ENCODE peak calls at places on chromosomes 2 and 18, in eight cellular contexts. W is CD8-positive, alpha-beta T cell; Y is naive thymus-derived CD4-positive, alpha-beta T cell; E is aorta; H is right lobe of liver; I is cardiac muscle cell; A is fibroblast of the aortic adventitia; F is cardiac fibroblast. P is an unnamed sample.

GRCh38 chr2:150303281-150303680 is 184.2 kb downstream of the RND3 start:
- DNase-seq in W (no peak), Y (no peak), E (no peak), H (no peak), I (no peak), A (no peak), F (no peak), P (no peak)

GRCh38 chr2:201960300-201960699 is 73.4 kb upstream of the FZD7 start:
- DNase-seq in W (no peak), Y (no peak), E (no peak), H (no peak), I (no peak), A (no peak), F (no peak), P (no peak)

GRCh38 chr2:239253264-239253663 is 147.6 kb downstream of the HDAC4 start:
- DNase-seq in W (no peak), Y (no peak), E (no peak), H (no peak), I (no peak), A (no peak), F (no peak), P (peak; percentile 41)

GRCh38 chr18:9337875-9338274 is 3.3 kb downstream of the TWSG1 start:
- DNase-seq in W (no peak), Y (no peak), E (no peak), H (no peak), I (no peak), A (no peak), F (no peak), P (peak; percentile 38)

GRCh38 chr2:179412116-179412515 is 147.5 kb upstream of the SESTD1 start:
- DNase-seq in W (no peak), Y (no peak), E (no peak), H (no peak), I (no peak), A (peak; percentile 18), F (peak; percentile 37), P (no peak)

GRCh38 chr18:30915336-30915988 is 127.1 kb downstream of the DSC3 start:
- DNase-seq in W (no peak), Y (no peak), E (no peak), H (no peak), I (no peak), A (no peak), F (no peak), P (no peak)

GRCh38 chr2:36748166-36748565 is 51.7 kb downstream of the VIT start:
- DNase-seq in W (no peak), Y (no peak), E (no peak), H (no peak), I (no peak), A (no peak), F (peak; percentile 25), P (no peak)

GRCh38 chr2:61420986-61421546 is 49.8 kb downstream of the USP34 start:
- DNase-seq in W (no peak), Y (no peak), E (no peak), H (no peak), I (no peak), A (no peak), F (no peak), P (no peak)

GRCh38 chr2:59963157-59963556 is 590.3 kb downstream of the BCL11A start:
- DNase-seq in W (no peak), Y (no peak), E (no peak), H (peak; percentile 45), I (no peak), A (no peak), F (no peak), P (no peak)

GRCh38 chr2:133777607-133778006 is 209.3 kb upstream of the NCKAP5 start:
- DNase-seq in W (no peak), Y (no peak), E (no peak), H (no peak), I (no peak), A (no peak), F (no peak), P (peak; percentile 30)

GRCh38 chr2:145431181-145431951 is 911.4 kb upstream of the ZEB2 start:
- DNase-seq in W (no peak), Y (no peak), E (no peak), H (no peak), I (peak; percentile 32), A (peak; percentile 3), F (peak; percentile 10), P (no peak)

GRCh38 chr18:74126684-74127482 is 20.8 kb downstream of the FBXO15 start:
- DNase-seq in W (no peak), Y (no peak), E (no peak), H (no peak), I (no peak), A (no peak), F (no peak), P (no peak)

GRCh38 chr2:73284296-73285161 is at the start of gene FBXO41:
- DNase-seq in W (peak; percentile 59), Y (peak; percentile 61), E (no peak), H (no peak), I (peak; percentile 47), A (no peak), F (no peak), P (peak; percentile 90)

GRCh38 chr2:46490521-46491141 is 11.3 kb downstream of the TMEM247 start:
- DNase-seq in W (no peak), Y (no peak), E (peak; percentile 81), H (no peak), I (peak; percentile 71), A (peak; percentile 58), F (no peak), P (no peak)

GRCh38 chr2:104864280-104864599 is 10.3 kb downstream of the POU3F3 start:
- DNase-seq in W (no peak), Y (no peak), E (no peak), H (no peak), I (no peak), A (no peak), F (no peak), P (no peak)

GRCh38 chr2:97905294-97905693 is 90.5 kb downstream of the TMEM131 start:
- DNase-seq in W (no peak), Y (no peak), E (no peak), H (no peak), I (no peak), A (no peak), F (no peak), P (no peak)

GRCh38 chr2:7094113-7094760 is 177.0 kb downstream of the RNF144A start:
- DNase-seq in W (no peak), Y (no peak), E (no peak), H (no peak), I (no peak), A (no peak), F (no peak), P (peak; percentile 30)

GRCh38 chr18:12995952-12996477 is 4.9 kb downstream of the CEP192 start:
- DNase-seq in W (no peak), Y (no peak), E (no peak), H (no peak), I (no peak), A (no peak), F (no peak), P (no peak)

GRCh38 chr18:12991839-12992216 is 666 bp downstream of the CEP192 start:
- DNase-seq in W (no peak), Y (no peak), E (no peak), H (no peak), I (no peak), A (no peak), F (no peak), P (no peak)

GRCh38 chr18:12995424-12995823 is 4.3 kb downstream of the CEP192 start:
- DNase-seq in W (no peak), Y (no peak), E (no peak), H (no peak), I (no peak), A (no peak), F (no peak), P (no peak)

GRCh38 chr18:12990977-12991838 is at the start of gene CEP192:
- DNase-seq in W (peak; percentile 95), Y (peak; percentile 98), E (peak; percentile 98), H (peak; percentile 99), I (peak; percentile 99), A (peak; percentile 98), F (peak; percentile 99), P (peak; percentile 97)

GRCh38 chr18:12993439-12993838 is 2.3 kb downstream of the CEP192 start:
- DNase-seq in W (no peak), Y (no peak), E (no peak), H (no peak), I (no peak), A (no peak), F (no peak), P (no peak)
- H3K4me3 ChIP-seq in W (no peak overlapping the region), Y (no peak overlapping the region), E (no peak overlapping the region), H (no peak overlapping the region), I (no peak overlapping the region), A (no peak overlapping the region), F (no peak overlapping the region), P (no peak overlapping the region)

DNA sequence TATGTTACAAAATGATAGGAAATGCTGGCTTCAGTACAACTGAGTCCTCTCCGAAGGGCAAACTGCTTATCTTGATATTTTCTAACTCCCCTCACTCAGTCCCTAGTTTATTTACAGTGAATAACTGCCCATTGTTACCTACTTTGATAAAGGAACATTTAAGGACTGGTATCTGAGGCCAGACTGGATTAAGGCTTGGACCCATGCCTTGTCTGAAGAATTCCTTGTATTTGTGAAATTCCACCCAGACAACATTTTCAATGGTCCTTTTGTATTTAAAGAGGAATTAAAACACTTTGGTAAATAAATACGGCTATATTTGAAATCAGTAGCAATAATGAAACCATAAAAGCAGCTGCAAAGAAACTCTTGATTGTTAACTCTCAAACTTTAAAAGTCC is 58.3 kb downstream of the PELI1 start:
- DNase-seq in W (no peak), Y (no peak), E (no peak), H (no peak), I (no peak), A (peak; percentile 33), F (no peak), P (no peak)
- H3K4me3 ChIP-seq in W (no peak overlapping the region), Y (no peak overlapping the region), E (no peak overlapping the region), H (no peak overlapping the region), I (no peak overlapping the region), A (no peak overlapping the region), F (no peak overlapping the region), P (no peak overlapping the region)

GRCh38 chr2:5725794-5726463 is 33.7 kb downstream of the SOX11 start:
- DNase-seq in W (no peak), Y (no peak), E (no peak), H (no peak), I (peak; percentile 63), A (no peak), F (no peak), P (no peak)

GRCh38 chr2:5730386-5730785 is 38.2 kb downstream of the SOX11 start:
- DNase-seq in W (no peak), Y (no peak), E (no peak), H (no peak), I (no peak), A (no peak), F (no peak), P (no peak)

GRCh38 chr2:5729426-5729825 is 37.2 kb downstream of the SOX11 start:
- DNase-seq in W (no peak), Y (no peak), E (no peak), H (no peak), I (no peak), A (no peak), F (no peak), P (no peak)

GRCh38 chr2:5725072-5725471 is 32.9 kb downstream of the SOX11 start:
- DNase-seq in W (no peak), Y (no peak), E (no peak), H (no peak), I (no peak), A (no peak), F (no peak), P (no peak)

GRCh38 chr2:5727242-5727641 is 35.1 kb downstream of the SOX11 start:
- DNase-seq in W (no peak), Y (no peak), E (no peak), H (no peak), I (no peak), A (no peak), F (no peak), P (no peak)
- H3K4me3 ChIP-seq in W (no peak overlapping the region), Y (no peak overlapping the region), E (no peak overlapping the region), H (no peak overlapping the region), I (no peak overlapping the region), A (no peak overlapping the region), F (no peak overlapping the region), P (no peak overlapping the region)

GRCh38 chr2:205646680-205647079 is 35.6 kb upstream of the NRP2 start:
- DNase-seq in W (no peak), Y (no peak), E (no peak), H (no peak), I (no peak), A (no peak), F (no peak), P (no peak)
- H3K4me3 ChIP-seq in W (no peak overlapping the region), Y (no peak overlapping the region), E (no peak overlapping the region), H (no peak overlapping the region), I (no peak overlapping the region), A (no peak overlapping the region), F (no peak overlapping the region), P (no peak overlapping the region)